ENCODE peak calls at places on chromosomes 3 and 15, in eight cellular contexts. S is activated gamma-delta T cell treated with anti-CD3 and anti-CD28 coated beads, Interleukin-2, amount 50 U/mL, for 16 hours; L is left ventricle myocardium inferior; A is NAMALWA; U is AML-193; B is left cardiac atrium; F is NCI-H1092 treated with DMSO at 0.1 percent for 48 hours; K is PC-3. Y is an unnamed sample.
A peak's percentile ranks its signal among the peaks of the same experiment; 100 is the strongest.

GRCh38 chr15:96360581-96361308 is 30.2 kb downstream of the NR2F2 start:
- DNase-seq in S (no peak), L (no peak), A (no peak), U (no peak), B (no peak), F (no peak), K (no peak), Y (no peak)

GRCh38 chr3:11826628-11827265 is 19.9 kb downstream of the TAMM41 start:
- DNase-seq in S (no peak), L (no peak), A (peak; percentile 9), U (no peak), B (no peak), F (no peak), K (no peak), Y (no peak)

GRCh38 chr3:116473602-116474001 is 28.3 kb upstream of the LSAMP start:
- DNase-seq in S (no peak), L (no peak), A (no peak), U (no peak), B (no peak), F (peak; percentile 48), K (no peak), Y (no peak)

GRCh38 chr15:85296615-85297402 is 83.6 kb upstream of the AKAP13 start:
- DNase-seq in S (peak; percentile 61), L (no peak), A (peak; percentile 94), U (peak; percentile 83), B (peak; percentile 52), F (peak; percentile 62), K (peak; percentile 87), Y (peak; percentile 92)

GRCh38 chr15:70436428-70436827 is 326.9 kb downstream of the UACA start:
- DNase-seq in S (no peak), L (no peak), A (no peak), U (no peak), B (no peak), F (no peak), K (no peak), Y (no peak)

GRCh38 chr3:83317605-83318004 is 1556.2 kb upstream of the GBE1 start:
- DNase-seq in S (no peak), L (no peak), A (no peak), U (no peak), B (no peak), F (no peak), K (peak; percentile 75), Y (no peak)

GRCh38 chr15:101428758-101429157 is 60.7 kb downstream of the PCSK6 start:
- DNase-seq in S (no peak), L (no peak), A (no peak), U (no peak), B (no peak), F (no peak), K (no peak), Y (no peak)

GRCh38 chr3:98353554-98353953 is at the start of gene OR5K4:
- DNase-seq in S (no peak), L (no peak), A (no peak), U (no peak), B (no peak), F (no peak), K (no peak), Y (no peak)

GRCh38 chr3:95217661-95218060 is 1154.8 kb downstream of the NSUN3 start:
- DNase-seq in S (no peak), L (no peak), A (no peak), U (no peak), B (no peak), F (no peak), K (no peak), Y (no peak)

GRCh38 chr3:138946554-138947302 is at the start of the genes FOXL2 and FOXL2NB:
- DNase-seq in S (no peak), L (no peak), A (no peak), U (no peak), B (peak; percentile 42), F (no peak), K (no peak), Y (no peak)

GRCh38 chr3:38031022-38031994 is 1.9 kb upstream of the PLCD1 start:
- DNase-seq in S (no peak), L (no peak), A (no peak), U (no peak), B (peak; percentile 71), F (no peak), K (peak; percentile 93), Y (no peak)

GRCh38 chr3:9142346-9142745 is 107.1 kb downstream of the SRGAP3 start:
- DNase-seq in S (no peak), L (no peak), A (no peak), U (no peak), B (no peak), F (peak; percentile 6), K (peak; percentile 62), Y (no peak)

GRCh38 chr3:4583441-4583840 is 90.3 kb downstream of the ITPR1 start:
- DNase-seq in S (no peak), L (no peak), A (no peak), U (no peak), B (no peak), F (no peak), K (no peak), Y (no peak)

GRCh38 chr3:184506579-184506978 is 55.0 kb upstream of the EPHB3 start:
- DNase-seq in S (no peak), L (no peak), A (no peak), U (no peak), B (no peak), F (no peak), K (peak; percentile 45), Y (no peak)

GRCh38 chr15:80870893-80871292 is 91.7 kb downstream of the CEMIP start:
- DNase-seq in S (no peak), L (no peak), A (no peak), U (no peak), B (no peak), F (no peak), K (no peak), Y (no peak)

GRCh38 chr15:74433592-74434259 is at the start of gene SEMA7A:
- DNase-seq in S (peak; percentile 69), L (peak; percentile 84), A (peak; percentile 80), U (peak; percentile 66), B (peak; percentile 85), F (peak; percentile 51), K (peak; percentile 83), Y (peak; percentile 90)

GRCh38 chr15:69279636-69280035 is 19.1 kb upstream of the PAQR5 start:
- DNase-seq in S (no peak), L (no peak), A (no peak), U (no peak), B (no peak), F (no peak), K (no peak), Y (no peak)

GRCh38 chr15:40894689-40895308 is 549 bp downstream of the VPS18 start:
- DNase-seq in S (peak; percentile 43), L (no peak), A (peak; percentile 90), U (peak; percentile 72), B (peak; percentile 60), F (peak; percentile 44), K (peak; percentile 81), Y (peak; percentile 83)

GRCh38 chr15:33392453-33392852 is 81.7 kb downstream of the RYR3 start:
- DNase-seq in S (no peak), L (no peak), A (peak; percentile 7), U (no peak), B (no peak), F (no peak), K (no peak), Y (no peak)

GRCh38 chr3:195451373-195452000 is 8.7 kb upstream of the ACAP2 start:
- DNase-seq in S (no peak), L (no peak), A (no peak), U (no peak), B (no peak), F (peak; percentile 92), K (no peak), Y (no peak)

GRCh38 chr3:196013587-196014487 is 68.1 kb downstream of the TFRC start:
- DNase-seq in S (no peak), L (no peak), A (no peak), U (no peak), B (no peak), F (no peak), K (no peak), Y (no peak)

GRCh38 chr3:167605871-167606270 is 47.9 kb downstream of the WDR49 start:
- DNase-seq in S (no peak), L (no peak), A (no peak), U (no peak), B (no peak), F (no peak), K (no peak), Y (no peak)

GRCh38 chr3:186319988-186320387 is 42.0 kb downstream of the DGKG start:
- DNase-seq in S (no peak), L (no peak), A (no peak), U (no peak), B (no peak), F (no peak), K (no peak), Y (no peak)

GRCh38 chr3:139670196-139670595 is 7.6 kb downstream of the NMNAT3 start:
- DNase-seq in S (no peak), L (no peak), A (no peak), U (no peak), B (no peak), F (no peak), K (no peak), Y (no peak)

GRCh38 chr3:194129581-194130133 is 6.3 kb upstream of the HES1 start:
- DNase-seq in S (no peak), L (peak; percentile 22), A (no peak), U (no peak), B (peak; percentile 36), F (no peak), K (no peak), Y (no peak)

GRCh38 chr3:31356941-31357340 is 175.8 kb upstream of the STT3B start:
- DNase-seq in S (no peak), L (no peak), A (no peak), U (no peak), B (peak; percentile 21), F (no peak), K (peak; percentile 31), Y (peak; percentile 22)

GRCh38 chr3:124246949-124247348 is 255.0 kb upstream of the ROPN1 start:
- DNase-seq in S (no peak), L (no peak), A (peak; percentile 32), U (peak; percentile 14), B (no peak), F (peak; percentile 57), K (peak; percentile 62), Y (peak; percentile 11)

GRCh38 chr3:38614091-38614490 is 35.4 kb downstream of the SCN5A start:
- DNase-seq in S (no peak), L (no peak), A (no peak), U (no peak), B (no peak), F (no peak), K (no peak), Y (no peak)

GRCh38 chr3:33602829-33603228 is 115.2 kb downstream of the CLASP2 start:
- DNase-seq in S (no peak), L (peak; percentile 25), A (no peak), U (no peak), B (no peak), F (no peak), K (no peak), Y (no peak)

GRCh38 chr15:43531018-43531667 is 13.7 kb downstream of the MAP1A start:
- DNase-seq in S (no peak), L (no peak), A (no peak), U (no peak), B (no peak), F (no peak), K (no peak), Y (no peak)

GRCh38 chr3:157530637-157531300 is 27.6 kb upstream of the VEPH1 start:
- DNase-seq in S (no peak), L (no peak), A (no peak), U (no peak), B (no peak), F (no peak), K (no peak), Y (no peak)

GRCh38 chr3:128334766-128335165 is 131.9 kb downstream of the DNAJB8 start:
- DNase-seq in S (no peak), L (no peak), A (no peak), U (no peak), B (no peak), F (no peak), K (no peak), Y (no peak)

Y was measured in KBM-7.